ENCODE peak calls at places on chromosome 18, in four cellular contexts. N is breast epithelium, P is lower lobe of right lung, R is heart left ventricle. X is an unnamed sample.
A peak's percentile ranks its signal among the peaks of the same experiment; 100 is the strongest.

GRCh38 chr18:3447895-3448844 is 1.8 kb upstream of the TGIF1 start:
- DNase-seq in P (peak; percentile 97), N (peak; percentile 97), R (peak; percentile 96), X (peak; percentile 95)

GRCh38 chr18:41761329-41762028 is 193.6 kb upstream of the PIK3C3 start:
- DNase-seq in R (no peak), P (no peak), N (no peak), X (peak; percentile 89)

GRCh38 chr18:72235422-72235821 is 308.7 kb downstream of the CBLN2 start:
- DNase-seq in P (no peak), N (no peak), R (no peak), X (peak; percentile 22)

GRCh38 chr18:62596145-62597005 is 73.5 kb downstream of the ZCCHC2 start:
- DNase-seq in R (peak; percentile 26), P (no peak), N (no peak), X (peak; percentile 11)

GRCh38 chr18:44474067-44474411 is 206.6 kb upstream of the SETBP1 start:
- DNase-seq in N (no peak), R (no peak), P (no peak), X (no peak)

GRCh38 chr18:68847219-68847860 is 49.5 kb downstream of the CCDC102B start:
- DNase-seq in R (no peak), P (no peak), N (no peak), X (peak; percentile 18)

GRCh38 chr18:76795981-76796380 is 26.4 kb upstream of the ZNF236 start:
- DNase-seq in P (no peak), N (no peak), R (no peak), X (no peak)

GRCh38 chr18:31835528-31836138 is 75.0 kb upstream of the SLC25A52 start:
- DNase-seq in R (no peak), P (no peak), N (no peak), X (no peak)

GRCh38 chr18:58785171-58785805 is 79.4 kb upstream of the ZNF532 start:
- DNase-seq in R (no peak), N (peak; percentile 61), P (no peak), X (peak; percentile 100)

GRCh38 chr18:59921384-59921891 is 21.6 kb downstream of the PMAIP1 start:
- DNase-seq in P (no peak), R (no peak), N (no peak), X (no peak)

GRCh38 chr18:59041819-59042476 is 97.7 kb upstream of the SEC11C start:
- DNase-seq in R (no peak), P (no peak), N (no peak), X (no peak)

GRCh38 chr18:75831960-75832359 is 404.5 kb upstream of the SMIM21 start:
- DNase-seq in N (no peak), R (no peak), P (no peak), X (no peak)

GRCh38 chr18:73340135-73340934 is 472.5 kb upstream of the NETO1 start:
- DNase-seq in R (no peak), N (no peak), P (no peak), X (peak; percentile 80)

GRCh38 chr18:13437034-13437433 is 218.5 kb downstream of the LDLRAD4 start:
- DNase-seq in R (no peak), P (peak; percentile 56), N (no peak), X (no peak)

GRCh38 chr18:159037-159652 is 788 bp downstream of the USP14 start:
- DNase-seq in P (no peak), N (no peak), R (no peak), X (peak; percentile 6)

GRCh38 chr18:46632401-46633089 is 24.5 kb downstream of the LOXHD1 start:
- DNase-seq in N (no peak), R (no peak), P (no peak), X (peak; percentile 62)

GRCh38 chr18:30992231-30992630 is 50.3 kb downstream of the DSC3 start:
- DNase-seq in N (no peak), R (no peak), P (no peak), X (peak; percentile 90)

GRCh38 chr18:69127844-69128486 is 272.7 kb upstream of the DOK6 start:
- DNase-seq in P (no peak), R (no peak), N (no peak), X (no peak)

GRCh38 chr18:41681138-41681881 is 273.7 kb upstream of the PIK3C3 start:
- DNase-seq in N (no peak), P (no peak), R (no peak), X (no peak)

GRCh38 chr18:45104071-45104440 is 423.4 kb downstream of the SETBP1 start:
- DNase-seq in N (no peak), P (no peak), R (no peak), X (no peak)

GRCh38 chr18:40529478-40529877 is 1425.6 kb upstream of the PIK3C3 start:
- DNase-seq in R (no peak), P (no peak), N (no peak), X (peak; percentile 32)

GRCh38 chr18:75472391-75472790 is 44.9 kb upstream of the SMIM21 start:
- DNase-seq in R (no peak), N (no peak), P (no peak), X (no peak)

GRCh38 chr18:13375302-13376255 is 157.0 kb downstream of the LDLRAD4 start:
- DNase-seq in R (peak; percentile 80), P (no peak), N (no peak), X (peak; percentile 42)

GRCh38 chr18:80197490-80197889 is 49.8 kb downstream of the PARD6G start:
- DNase-seq in P (no peak), N (no peak), R (no peak), X (no peak)

GRCh38 chr18:75047240-75047639 is 161.7 kb downstream of the PTGR3 start:
- DNase-seq in N (no peak), P (no peak), R (no peak), X (no peak)

GRCh38 chr18:39788395-39788794 is 2166.6 kb upstream of the PIK3C3 start:
- DNase-seq in P (no peak), N (no peak), R (no peak), X (peak; percentile 94)

GRCh38 chr18:31190919-31191318 is 28.3 kb upstream of the DSC1 start:
- DNase-seq in N (no peak), R (no peak), P (no peak), X (peak; percentile 69)

GRCh38 chr18:11980148-11980554 is 1.2 kb upstream of the IMPA2 start:
- DNase-seq in R (no peak), P (no peak), N (no peak), X (peak; percentile 44)

GRCh38 chr18:79393626-79394401 is 1.9 kb upstream of the NFATC1 start:
- DNase-seq in N (peak; percentile 94), R (peak; percentile 95), P (peak; percentile 93), X (no peak)

GRCh38 chr18:3434685-3435084 is 15.3 kb upstream of the TGIF1 start:
- DNase-seq in P (no peak), R (no peak), N (no peak), X (no peak)

GRCh38 chr18:3305354-3305762 is 43.4 kb downstream of the MYL12B start:
- DNase-seq in R (no peak), P (no peak), N (no peak), X (peak; percentile 98)

GRCh38 chr18:56727399-56727798 is 76.2 kb downstream of the WDR7 start:
- DNase-seq in R (no peak), P (no peak), N (no peak), X (no peak)

GRCh38 chr18:80034852-80035406 is 695 bp downstream of the RBFA start:
- DNase-seq in R (no peak), N (no peak), P (no peak), X (no peak)

GRCh38 chr18:22783662-22784076 is 149.5 kb upstream of the RBBP8 start:
- DNase-seq in N (no peak), P (no peak), R (no peak), X (no peak)

GRCh38 chr18:77086034-77086433 is 46.5 kb downstream of the MBP start:
- DNase-seq in R (no peak), N (no peak), P (no peak), X (peak; percentile 96)

GRCh38 chr18:26948703-26949102 is 83.2 kb upstream of the AQP4 start:
- DNase-seq in R (no peak), P (no peak), N (no peak), X (no peak)

GRCh38 chr18:76209597-76209996 is 285.4 kb downstream of the ZNF516 start:
- DNase-seq in N (no peak), R (no peak), P (no peak), X (peak; percentile 33)

GRCh38 chr18:44589709-44590108 is 91.0 kb upstream of the SETBP1 start:
- DNase-seq in P (no peak), R (no peak), N (no peak), X (peak; percentile 73)

GRCh38 chr18:48718251-48718959 is 179.6 kb downstream of the CTIF start:
- DNase-seq in R (no peak), P (no peak), N (no peak), X (no peak)
- H3K4me1 ChIP-seq in R (peaks cover 41% of the 10 kb centered on the region), P (peaks cover 31% of the 10 kb centered on the region), N (no peaks in the 10 kb centered on the region), X (peaks cover 6% of the 10 kb centered on the region)

GRCh38 chr18:9177047-9177446 is 40.5 kb downstream of the ANKRD12 start:
- DNase-seq in P (no peak), N (no peak), R (no peak), X (no peak)
- H3K4me1 ChIP-seq in P (peaks cover 54% of the 10 kb centered on the region), N (no peaks in the 10 kb centered on the region), R (peaks cover 45% of the 10 kb centered on the region), X (no peaks in the 10 kb centered on the region)

GRCh38 chr18:10850216-10850615 is 299.2 kb downstream of the PIEZO2 start:
- DNase-seq in P (no peak), R (no peak), N (no peak), X (no peak)

GRCh38 chr18:10856146-10856545 is 293.2 kb downstream of the PIEZO2 start:
- DNase-seq in N (no peak), R (no peak), P (no peak), X (no peak)

GRCh38 chr18:10851824-10852225 is 297.5 kb downstream of the PIEZO2 start:
- DNase-seq in P (no peak), N (no peak), R (no peak), X (peak; percentile 8)

GRCh38 chr18:10852610-10853303 is 296.6 kb downstream of the PIEZO2 start:
- DNase-seq in P (no peak), N (no peak), R (no peak), X (no peak)

GRCh38 chr18:10850828-10851227 is 298.5 kb downstream of the PIEZO2 start:
- DNase-seq in R (no peak), P (no peak), N (no peak), X (no peak)
- H3K4me1 ChIP-seq in R (no peaks in the 10 kb centered on the region), P (no peaks in the 10 kb centered on the region), N (no peaks in the 10 kb centered on the region), X (no peaks in the 10 kb centered on the region)

GRCh38 chr18:42792731-42793130 is 322.8 kb downstream of the RIT2 start:
- DNase-seq in R (no peak), P (no peak), N (no peak), X (no peak)

GRCh38 chr18:42801706-42802105 is 313.8 kb downstream of the RIT2 start:
- DNase-seq in R (no peak), N (no peak), P (no peak), X (no peak)

GRCh38 chr18:42798606-42799005 is 316.9 kb downstream of the RIT2 start:
- DNase-seq in N (no peak), P (no peak), R (no peak), X (no peak)
- H3K4me1 ChIP-seq in N (no peaks in the 10 kb centered on the region), P (no peaks in the 10 kb centered on the region), R (no peaks in the 10 kb centered on the region), X (no peaks in the 10 kb centered on the region)

GRCh38 chr18:24947521-24948305 is 404.3 kb downstream of the ZNF521 start:
- DNase-seq in P (no peak), R (no peak), N (no peak), X (no peak)
- H3K4me1 ChIP-seq in P (no peaks in the 10 kb centered on the region), R (no peaks in the 10 kb centered on the region), N (no peaks in the 10 kb centered on the region), X (no peaks in the 10 kb centered on the region)

DNA sequence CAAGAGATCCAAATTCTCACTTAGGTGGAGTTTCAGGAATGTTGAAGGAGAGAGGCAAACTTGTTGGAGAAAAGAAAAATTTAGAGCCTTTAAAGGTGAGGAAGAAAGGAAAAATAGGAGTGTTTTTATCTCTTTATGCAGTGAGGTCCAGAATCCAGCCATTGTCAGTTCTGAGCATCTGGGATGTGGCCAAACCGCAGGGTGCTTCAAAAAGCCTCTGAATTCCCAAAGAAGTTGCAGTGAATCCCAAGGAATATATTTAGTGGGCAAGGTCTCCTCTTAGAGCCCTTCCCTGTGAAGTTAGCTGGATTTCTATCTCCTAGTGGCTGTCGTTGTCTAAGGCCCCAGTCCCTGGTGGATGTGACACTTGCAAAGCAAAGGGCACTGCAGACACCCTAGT is 51.2 kb downstream of the MTCL1 start:
- DNase-seq in R (no peak), N (no peak), P (no peak), X (no peak)
- H3K4me1 ChIP-seq in R (no peaks in the 10 kb centered on the region), N (no peaks in the 10 kb centered on the region), P (no peaks in the 10 kb centered on the region), X (peaks cover 26% of the 10 kb centered on the region)

X was measured in foreskin keratinocyte.